ENCODE peak calls at places on chromosomes 16 and 17, in ten cellular contexts. One of them, this sample, is unnamed.

GRCh38 chr17:28537219-28537610 is 15.2 kb downstream of the UNC119 start:
- DNase-seq in dorsolateral prefrontal cortex: no peak
- DNase-seq in HFF-Myc: no peak
- DNase-seq in NCI-H146: no peak
- DNase-seq in transverse colon: no peak
- DNase-seq in skeletal muscle cell: no peak
- DNase-seq in fibroblast of gingiva: no peak
- DNase-seq in T follicular helper cell: no peak
- DNase-seq in activated CD8-positive, alpha-beta T cell treated with anti-CD3 and anti-CD28 coated beads, Interleukin-2, amount 10 ng/mL, durations not matched to agents 7 days and 5 days: no peak
- DNase-seq in lower leg skin: no peak
- DNase-seq in this sample: no peak

GRCh38 chr16:11989238-11990160 is 13.0 kb downstream of the SNX29 start:
- DNase-seq in HFF-Myc: no peak
- DNase-seq in transverse colon: no peak
- DNase-seq in fibroblast of gingiva: no peak
- DNase-seq in activated CD8-positive, alpha-beta T cell treated with anti-CD3 and anti-CD28 coated beads, Interleukin-2, amount 10 ng/mL, durations not matched to agents 7 days and 5 days: no peak
- DNase-seq in lower leg skin: no peak
- DNase-seq in NCI-H146: no peak
- DNase-seq in skeletal muscle cell: no peak
- DNase-seq in dorsolateral prefrontal cortex: peak
- DNase-seq in T follicular helper cell: no peak
- DNase-seq in this sample: no peak

GRCh38 chr17:80259642-80260535 is 763 bp upstream of the RNF213 start:
- DNase-seq in HFF-Myc: no peak
- DNase-seq in NCI-H146: peak
- DNase-seq in T follicular helper cell: peak
- DNase-seq in fibroblast of gingiva: peak
- DNase-seq in skeletal muscle cell: peak
- DNase-seq in activated CD8-positive, alpha-beta T cell treated with anti-CD3 and anti-CD28 coated beads, Interleukin-2, amount 10 ng/mL, durations not matched to agents 7 days and 5 days: peak
- DNase-seq in lower leg skin: peak
- DNase-seq in transverse colon: peak
- DNase-seq in dorsolateral prefrontal cortex: no peak
- DNase-seq in this sample: peak

GRCh38 chr17:39753514-39754160 is 15.9 kb downstream of the GRB7 start:
- DNase-seq in activated CD8-positive, alpha-beta T cell treated with anti-CD3 and anti-CD28 coated beads, Interleukin-2, amount 10 ng/mL, durations not matched to agents 7 days and 5 days: peak
- DNase-seq in NCI-H146: peak
- DNase-seq in dorsolateral prefrontal cortex: no peak
- DNase-seq in HFF-Myc: no peak
- DNase-seq in lower leg skin: no peak
- DNase-seq in transverse colon: peak
- DNase-seq in skeletal muscle cell: no peak
- DNase-seq in fibroblast of gingiva: no peak
- DNase-seq in T follicular helper cell: peak
- DNase-seq in this sample: no peak

GRCh38 chr16:85057948-85058347 is 30.4 kb downstream of the KIAA0513 start:
- DNase-seq in HFF-Myc: no peak
- DNase-seq in NCI-H146: no peak
- DNase-seq in transverse colon: no peak
- DNase-seq in skeletal muscle cell: no peak
- DNase-seq in T follicular helper cell: no peak
- DNase-seq in dorsolateral prefrontal cortex: no peak
- DNase-seq in lower leg skin: no peak
- DNase-seq in activated CD8-positive, alpha-beta T cell treated with anti-CD3 and anti-CD28 coated beads, Interleukin-2, amount 10 ng/mL, durations not matched to agents 7 days and 5 days: no peak
- DNase-seq in fibroblast of gingiva: no peak
- DNase-seq in this sample: no peak

GRCh38 chr16:85483424-85483823 is 129.7 kb upstream of the GSE1 start:
- DNase-seq in activated CD8-positive, alpha-beta T cell treated with anti-CD3 and anti-CD28 coated beads, Interleukin-2, amount 10 ng/mL, durations not matched to agents 7 days and 5 days: no peak
- DNase-seq in lower leg skin: no peak
- DNase-seq in HFF-Myc: no peak
- DNase-seq in transverse colon: no peak
- DNase-seq in NCI-H146: no peak
- DNase-seq in T follicular helper cell: no peak
- DNase-seq in skeletal muscle cell: no peak
- DNase-seq in fibroblast of gingiva: no peak
- DNase-seq in dorsolateral prefrontal cortex: no peak
- DNase-seq in this sample: no peak

GRCh38 chr17:68356949-68357455 is 65.7 kb downstream of the ARSG start:
- DNase-seq in fibroblast of gingiva: no peak
- DNase-seq in dorsolateral prefrontal cortex: no peak
- DNase-seq in lower leg skin: no peak
- DNase-seq in activated CD8-positive, alpha-beta T cell treated with anti-CD3 and anti-CD28 coated beads, Interleukin-2, amount 10 ng/mL, durations not matched to agents 7 days and 5 days: peak
- DNase-seq in T follicular helper cell: no peak
- DNase-seq in transverse colon: no peak
- DNase-seq in HFF-Myc: no peak
- DNase-seq in skeletal muscle cell: no peak
- DNase-seq in NCI-H146: no peak
- DNase-seq in this sample: no peak

GRCh38 chr17:17205368-17206148 is 575 bp downstream of the PLD6 start:
- DNase-seq in T follicular helper cell: peak
- DNase-seq in skeletal muscle cell: no peak
- DNase-seq in lower leg skin: peak
- DNase-seq in fibroblast of gingiva: peak
- DNase-seq in HFF-Myc: no peak
- DNase-seq in NCI-H146: peak
- DNase-seq in activated CD8-positive, alpha-beta T cell treated with anti-CD3 and anti-CD28 coated beads, Interleukin-2, amount 10 ng/mL, durations not matched to agents 7 days and 5 days: peak
- DNase-seq in transverse colon: peak
- DNase-seq in dorsolateral prefrontal cortex: no peak
- DNase-seq in this sample: peak

GRCh38 chr17:51165680-51166197 is 472 bp upstream of the NME2 start:
- DNase-seq in skeletal muscle cell: no peak
- DNase-seq in NCI-H146: peak
- DNase-seq in transverse colon: peak
- DNase-seq in HFF-Myc: no peak
- DNase-seq in T follicular helper cell: peak
- DNase-seq in fibroblast of gingiva: no peak
- DNase-seq in dorsolateral prefrontal cortex: no peak
- DNase-seq in lower leg skin: no peak
- DNase-seq in activated CD8-positive, alpha-beta T cell treated with anti-CD3 and anti-CD28 coated beads, Interleukin-2, amount 10 ng/mL, durations not matched to agents 7 days and 5 days: no peak
- DNase-seq in this sample: no peak

GRCh38 chr16:77450790-77451487 is 16.1 kb upstream of the ADAMTS18 start:
- DNase-seq in T follicular helper cell: no peak
- DNase-seq in NCI-H146: peak
- DNase-seq in skeletal muscle cell: no peak
- DNase-seq in dorsolateral prefrontal cortex: no peak
- DNase-seq in activated CD8-positive, alpha-beta T cell treated with anti-CD3 and anti-CD28 coated beads, Interleukin-2, amount 10 ng/mL, durations not matched to agents 7 days and 5 days: no peak
- DNase-seq in HFF-Myc: no peak
- DNase-seq in transverse colon: no peak
- DNase-seq in lower leg skin: no peak
- DNase-seq in fibroblast of gingiva: no peak
- DNase-seq in this sample: no peak

GRCh38 chr16:30761427-30761927 is 385 bp downstream of the CFAP119 start:
- DNase-seq in fibroblast of gingiva: no peak
- DNase-seq in activated CD8-positive, alpha-beta T cell treated with anti-CD3 and anti-CD28 coated beads, Interleukin-2, amount 10 ng/mL, durations not matched to agents 7 days and 5 days: peak
- DNase-seq in NCI-H146: peak
- DNase-seq in skeletal muscle cell: no peak
- DNase-seq in HFF-Myc: no peak
- DNase-seq in T follicular helper cell: peak
- DNase-seq in transverse colon: peak
- DNase-seq in dorsolateral prefrontal cortex: peak
- DNase-seq in lower leg skin: no peak
- DNase-seq in this sample: peak

GRCh38 chr16:84234656-84235285 is 5.0 kb downstream of the KCNG4 start:
- DNase-seq in HFF-Myc: no peak
- DNase-seq in transverse colon: no peak
- DNase-seq in fibroblast of gingiva: no peak
- DNase-seq in lower leg skin: no peak
- DNase-seq in activated CD8-positive, alpha-beta T cell treated with anti-CD3 and anti-CD28 coated beads, Interleukin-2, amount 10 ng/mL, durations not matched to agents 7 days and 5 days: no peak
- DNase-seq in T follicular helper cell: no peak
- DNase-seq in dorsolateral prefrontal cortex: no peak
- DNase-seq in skeletal muscle cell: no peak
- DNase-seq in NCI-H146: peak
- DNase-seq in this sample: peak

GRCh38 chr16:51971184-51971583 is 575.8 kb downstream of the TOX3 start:
- DNase-seq in skeletal muscle cell: no peak
- DNase-seq in lower leg skin: no peak
- DNase-seq in transverse colon: no peak
- DNase-seq in activated CD8-positive, alpha-beta T cell treated with anti-CD3 and anti-CD28 coated beads, Interleukin-2, amount 10 ng/mL, durations not matched to agents 7 days and 5 days: no peak
- DNase-seq in fibroblast of gingiva: no peak
- DNase-seq in HFF-Myc: no peak
- DNase-seq in NCI-H146: no peak
- DNase-seq in T follicular helper cell: no peak
- DNase-seq in dorsolateral prefrontal cortex: no peak
- DNase-seq in this sample: peak

GRCh38 chr16:11603331-11603750 is 16.6 kb upstream of the LITAF start:
- DNase-seq in activated CD8-positive, alpha-beta T cell treated with anti-CD3 and anti-CD28 coated beads, Interleukin-2, amount 10 ng/mL, durations not matched to agents 7 days and 5 days: no peak
- DNase-seq in dorsolateral prefrontal cortex: no peak
- DNase-seq in skeletal muscle cell: no peak
- DNase-seq in lower leg skin: no peak
- DNase-seq in NCI-H146: no peak
- DNase-seq in fibroblast of gingiva: no peak
- DNase-seq in transverse colon: no peak
- DNase-seq in T follicular helper cell: no peak
- DNase-seq in HFF-Myc: no peak
- DNase-seq in this sample: no peak

GRCh38 chr16:70430667-70431536 is 8.0 kb downstream of the ST3GAL2 start:
- DNase-seq in skeletal muscle cell: no peak
- DNase-seq in fibroblast of gingiva: no peak
- DNase-seq in activated CD8-positive, alpha-beta T cell treated with anti-CD3 and anti-CD28 coated beads, Interleukin-2, amount 10 ng/mL, durations not matched to agents 7 days and 5 days: peak
- DNase-seq in T follicular helper cell: peak
- DNase-seq in HFF-Myc: no peak
- DNase-seq in lower leg skin: no peak
- DNase-seq in transverse colon: peak
- DNase-seq in NCI-H146: no peak
- DNase-seq in dorsolateral prefrontal cortex: no peak
- DNase-seq in this sample: no peak

GRCh38 chr16:17852977-17853702 is 382.4 kb upstream of the XYLT1 start:
- DNase-seq in fibroblast of gingiva: no peak
- DNase-seq in dorsolateral prefrontal cortex: no peak
- DNase-seq in HFF-Myc: no peak
- DNase-seq in NCI-H146: no peak
- DNase-seq in lower leg skin: no peak
- DNase-seq in transverse colon: no peak
- DNase-seq in skeletal muscle cell: no peak
- DNase-seq in T follicular helper cell: no peak
- DNase-seq in activated CD8-positive, alpha-beta T cell treated with anti-CD3 and anti-CD28 coated beads, Interleukin-2, amount 10 ng/mL, durations not matched to agents 7 days and 5 days: no peak
- DNase-seq in this sample: no peak

GRCh38 chr17:45228121-45228941 is 6.6 kb downstream of the FMNL1 start:
- DNase-seq in transverse colon: peak
- DNase-seq in fibroblast of gingiva: no peak
- DNase-seq in NCI-H146: no peak
- DNase-seq in lower leg skin: no peak
- DNase-seq in HFF-Myc: no peak
- DNase-seq in T follicular helper cell: no peak
- DNase-seq in skeletal muscle cell: no peak
- DNase-seq in activated CD8-positive, alpha-beta T cell treated with anti-CD3 and anti-CD28 coated beads, Interleukin-2, amount 10 ng/mL, durations not matched to agents 7 days and 5 days: no peak
- DNase-seq in dorsolateral prefrontal cortex: no peak
- DNase-seq in this sample: no peak

GRCh38 chr16:2702871-2703745 is 16.9 kb downstream of the PRSS27 start:
- DNase-seq in dorsolateral prefrontal cortex: no peak
- DNase-seq in activated CD8-positive, alpha-beta T cell treated with anti-CD3 and anti-CD28 coated beads, Interleukin-2, amount 10 ng/mL, durations not matched to agents 7 days and 5 days: no peak
- DNase-seq in skeletal muscle cell: no peak
- DNase-seq in HFF-Myc: no peak
- DNase-seq in NCI-H146: no peak
- DNase-seq in fibroblast of gingiva: no peak
- DNase-seq in lower leg skin: no peak
- DNase-seq in transverse colon: no peak
- DNase-seq in T follicular helper cell: no peak
- DNase-seq in this sample: no peak

GRCh38 chr17:58669853-58670252 is 22.0 kb downstream of the TEX14 start:
- DNase-seq in skeletal muscle cell: no peak
- DNase-seq in activated CD8-positive, alpha-beta T cell treated with anti-CD3 and anti-CD28 coated beads, Interleukin-2, amount 10 ng/mL, durations not matched to agents 7 days and 5 days: no peak
- DNase-seq in transverse colon: no peak
- DNase-seq in fibroblast of gingiva: no peak
- DNase-seq in HFF-Myc: no peak
- DNase-seq in NCI-H146: no peak
- DNase-seq in T follicular helper cell: no peak
- DNase-seq in dorsolateral prefrontal cortex: no peak
- DNase-seq in lower leg skin: no peak
- DNase-seq in this sample: no peak

GRCh38 chr17:9307313-9307998 is 268.2 kb downstream of the STX8 start:
- DNase-seq in NCI-H146: no peak
- DNase-seq in activated CD8-positive, alpha-beta T cell treated with anti-CD3 and anti-CD28 coated beads, Interleukin-2, amount 10 ng/mL, durations not matched to agents 7 days and 5 days: no peak
- DNase-seq in T follicular helper cell: no peak
- DNase-seq in HFF-Myc: no peak
- DNase-seq in skeletal muscle cell: no peak
- DNase-seq in transverse colon: no peak
- DNase-seq in dorsolateral prefrontal cortex: no peak
- DNase-seq in lower leg skin: no peak
- DNase-seq in fibroblast of gingiva: no peak
- DNase-seq in this sample: no peak

GRCh38 chr16:6483634-6484033 is 849.0 kb upstream of the RBFOX1 start:
- DNase-seq in fibroblast of gingiva: no peak
- DNase-seq in lower leg skin: no peak
- DNase-seq in NCI-H146: peak
- DNase-seq in transverse colon: no peak
- DNase-seq in dorsolateral prefrontal cortex: peak
- DNase-seq in HFF-Myc: no peak
- DNase-seq in skeletal muscle cell: no peak
- DNase-seq in T follicular helper cell: no peak
- DNase-seq in activated CD8-positive, alpha-beta T cell treated with anti-CD3 and anti-CD28 coated beads, Interleukin-2, amount 10 ng/mL, durations not matched to agents 7 days and 5 days: no peak
- DNase-seq in this sample: no peak

GRCh38 chr17:8785547-8786412 is 13.4 kb downstream of the MFSD6L start:
- DNase-seq in HFF-Myc: peak
- DNase-seq in dorsolateral prefrontal cortex: peak
- DNase-seq in fibroblast of gingiva: peak
- DNase-seq in skeletal muscle cell: peak
- DNase-seq in T follicular helper cell: peak
- DNase-seq in transverse colon: peak
- DNase-seq in lower leg skin: peak
- DNase-seq in activated CD8-positive, alpha-beta T cell treated with anti-CD3 and anti-CD28 coated beads, Interleukin-2, amount 10 ng/mL, durations not matched to agents 7 days and 5 days: peak
- DNase-seq in NCI-H146: peak
- DNase-seq in this sample: peak

GRCh38 chr17:47276444-47276843 is 22.8 kb downstream of the ITGB3 start:
- DNase-seq in lower leg skin: no peak
- DNase-seq in NCI-H146: no peak
- DNase-seq in T follicular helper cell: no peak
- DNase-seq in HFF-Myc: no peak
- DNase-seq in fibroblast of gingiva: no peak
- DNase-seq in transverse colon: no peak
- DNase-seq in activated CD8-positive, alpha-beta T cell treated with anti-CD3 and anti-CD28 coated beads, Interleukin-2, amount 10 ng/mL, durations not matched to agents 7 days and 5 days: no peak
- DNase-seq in dorsolateral prefrontal cortex: no peak
- DNase-seq in skeletal muscle cell: no peak
- DNase-seq in this sample: no peak

GRCh38 chr17:51948128-51948527 is 210.4 kb downstream of the CA10 start:
- DNase-seq in NCI-H146: no peak
- DNase-seq in lower leg skin: no peak
- DNase-seq in HFF-Myc: no peak
- DNase-seq in skeletal muscle cell: no peak
- DNase-seq in activated CD8-positive, alpha-beta T cell treated with anti-CD3 and anti-CD28 coated beads, Interleukin-2, amount 10 ng/mL, durations not matched to agents 7 days and 5 days: no peak
- DNase-seq in transverse colon: peak
- DNase-seq in dorsolateral prefrontal cortex: no peak
- DNase-seq in fibroblast of gingiva: no peak
- DNase-seq in T follicular helper cell: no peak
- DNase-seq in this sample: no peak

GRCh38 chr16:23691483-23692189 is 12.9 kb downstream of the PLK1 start:
- DNase-seq in skeletal muscle cell: no peak
- DNase-seq in NCI-H146: no peak
- DNase-seq in fibroblast of gingiva: peak
- DNase-seq in HFF-Myc: no peak
- DNase-seq in lower leg skin: no peak
- DNase-seq in activated CD8-positive, alpha-beta T cell treated with anti-CD3 and anti-CD28 coated beads, Interleukin-2, amount 10 ng/mL, durations not matched to agents 7 days and 5 days: no peak
- DNase-seq in dorsolateral prefrontal cortex: no peak
- DNase-seq in T follicular helper cell: no peak
- DNase-seq in transverse colon: no peak
- DNase-seq in this sample: peak

GRCh38 chr17:82882715-82883446 is 43.1 kb upstream of the ZNF750 start:
- DNase-seq in T follicular helper cell: peak
- DNase-seq in HFF-Myc: no peak
- DNase-seq in lower leg skin: no peak
- DNase-seq in activated CD8-positive, alpha-beta T cell treated with anti-CD3 and anti-CD28 coated beads, Interleukin-2, amount 10 ng/mL, durations not matched to agents 7 days and 5 days: peak
- DNase-seq in fibroblast of gingiva: no peak
- DNase-seq in skeletal muscle cell: no peak
- DNase-seq in dorsolateral prefrontal cortex: no peak
- DNase-seq in NCI-H146: no peak
- DNase-seq in transverse colon: peak
- DNase-seq in this sample: no peak

GRCh38 chr16:11613381-11614303 is 26.9 kb upstream of the LITAF start:
- DNase-seq in fibroblast of gingiva: no peak
- DNase-seq in transverse colon: peak
- DNase-seq in T follicular helper cell: no peak
- DNase-seq in HFF-Myc: no peak
- DNase-seq in lower leg skin: peak
- DNase-seq in NCI-H146: no peak
- DNase-seq in dorsolateral prefrontal cortex: peak
- DNase-seq in activated CD8-positive, alpha-beta T cell treated with anti-CD3 and anti-CD28 coated beads, Interleukin-2, amount 10 ng/mL, durations not matched to agents 7 days and 5 days: no peak
- DNase-seq in skeletal muscle cell: no peak
- DNase-seq in this sample: no peak

GRCh38 chr16:87149051-87149450 is 168.1 kb downstream of the C16orf95 start:
- DNase-seq in skeletal muscle cell: no peak
- DNase-seq in dorsolateral prefrontal cortex: no peak
- DNase-seq in transverse colon: no peak
- DNase-seq in fibroblast of gingiva: no peak
- DNase-seq in activated CD8-positive, alpha-beta T cell treated with anti-CD3 and anti-CD28 coated beads, Interleukin-2, amount 10 ng/mL, durations not matched to agents 7 days and 5 days: no peak
- DNase-seq in HFF-Myc: no peak
- DNase-seq in T follicular helper cell: no peak
- DNase-seq in NCI-H146: no peak
- DNase-seq in lower leg skin: no peak
- DNase-seq in this sample: peak